ENCODE peak calls at places on chromosomes 12 and 14, in seven cellular contexts. One of them, this sample, is unnamed.

GRCh38 chr14:73662439-73663056 is 17.8 kb downstream of the DNAL1 start:
- DNase-seq in right atrium auricular region: no peak
- DNase-seq in sciatic nerve: no peak
- DNase-seq in GM23248: peak
- DNase-seq in nephron progenitor cell: no peak
- DNase-seq in PC-3: peak
- DNase-seq in A172: peak
- DNase-seq in this sample: no peak

GRCh38 chr12:33663000-33663654 is 223.5 kb upstream of the SYT10 start:
- DNase-seq in PC-3: no peak
- DNase-seq in nephron progenitor cell: no peak
- DNase-seq in A172: no peak
- DNase-seq in right atrium auricular region: no peak
- DNase-seq in sciatic nerve: no peak
- DNase-seq in GM23248: no peak
- DNase-seq in this sample: no peak

GRCh38 chr12:127516467-127516866 is 750.5 kb upstream of the TMEM132C start:
- DNase-seq in nephron progenitor cell: no peak
- DNase-seq in GM23248: peak
- DNase-seq in right atrium auricular region: no peak
- DNase-seq in A172: peak
- DNase-seq in sciatic nerve: no peak
- DNase-seq in PC-3: peak
- DNase-seq in this sample: no peak

GRCh38 chr12:70180140-70180539 is 63.1 kb upstream of the CNOT2 start:
- DNase-seq in sciatic nerve: no peak
- DNase-seq in nephron progenitor cell: no peak
- DNase-seq in A172: no peak
- DNase-seq in GM23248: no peak
- DNase-seq in right atrium auricular region: no peak
- DNase-seq in PC-3: no peak
- DNase-seq in this sample: no peak

GRCh38 chr12:119151445-119151844 is 27.3 kb upstream of the HSPB8 start:
- DNase-seq in PC-3: no peak
- DNase-seq in nephron progenitor cell: no peak
- DNase-seq in GM23248: no peak
- DNase-seq in A172: no peak
- DNase-seq in right atrium auricular region: no peak
- DNase-seq in sciatic nerve: no peak
- DNase-seq in this sample: no peak

GRCh38 chr12:75706786-75707605 is 195.6 kb upstream of the KRR1 start:
- DNase-seq in A172: peak
- DNase-seq in nephron progenitor cell: no peak
- DNase-seq in PC-3: no peak
- DNase-seq in GM23248: peak
- DNase-seq in sciatic nerve: no peak
- DNase-seq in right atrium auricular region: no peak
- DNase-seq in this sample: no peak

GRCh38 chr14:105275267-105275946 is 25.4 kb downstream of the BRF1 start:
- DNase-seq in A172: no peak
- DNase-seq in PC-3: no peak
- DNase-seq in sciatic nerve: no peak
- DNase-seq in GM23248: peak
- DNase-seq in nephron progenitor cell: no peak
- DNase-seq in right atrium auricular region: no peak
- DNase-seq in this sample: no peak

GRCh38 chr12:27305673-27306504 is 26.7 kb upstream of the BMAL2 start:
- DNase-seq in right atrium auricular region: no peak
- DNase-seq in sciatic nerve: no peak
- DNase-seq in A172: peak
- DNase-seq in GM23248: peak
- DNase-seq in PC-3: peak
- DNase-seq in nephron progenitor cell: no peak
- DNase-seq in this sample: no peak

GRCh38 chr14:70317969-70318634 is 41.4 kb downstream of the COX16 start:
- DNase-seq in A172: peak
- DNase-seq in nephron progenitor cell: peak
- DNase-seq in GM23248: peak
- DNase-seq in right atrium auricular region: no peak
- DNase-seq in sciatic nerve: no peak
- DNase-seq in PC-3: peak
- DNase-seq in this sample: no peak

GRCh38 chr14:90454041-90455000 is 57.5 kb downstream of the CALM1 start:
- DNase-seq in PC-3: peak
- DNase-seq in right atrium auricular region: peak
- DNase-seq in nephron progenitor cell: peak
- DNase-seq in sciatic nerve: peak
- DNase-seq in GM23248: peak
- DNase-seq in A172: peak
- DNase-seq in this sample: no peak

GRCh38 chr14:104282332-104283196 is 144.2 kb downstream of the KIF26A start:
- DNase-seq in right atrium auricular region: no peak
- DNase-seq in sciatic nerve: peak
- DNase-seq in PC-3: no peak
- DNase-seq in nephron progenitor cell: no peak
- DNase-seq in GM23248: no peak
- DNase-seq in A172: no peak
- DNase-seq in this sample: no peak

GRCh38 chr12:52036587-52037171 is 14.6 kb upstream of the NR4A1 start:
- DNase-seq in sciatic nerve: peak
- DNase-seq in A172: peak
- DNase-seq in GM23248: peak
- DNase-seq in PC-3: peak
- DNase-seq in nephron progenitor cell: peak
- DNase-seq in right atrium auricular region: peak
- DNase-seq in this sample: peak

GRCh38 chr12:78236264-78236663 is 405.6 kb downstream of the NAV3 start:
- DNase-seq in sciatic nerve: no peak
- DNase-seq in GM23248: peak
- DNase-seq in PC-3: no peak
- DNase-seq in nephron progenitor cell: no peak
- DNase-seq in right atrium auricular region: no peak
- DNase-seq in A172: no peak
- DNase-seq in this sample: no peak

GRCh38 chr14:105260826-105261438 is 12.6 kb downstream of the BTBD6 start:
- DNase-seq in sciatic nerve: no peak
- DNase-seq in A172: no peak
- DNase-seq in GM23248: no peak
- DNase-seq in right atrium auricular region: no peak
- DNase-seq in nephron progenitor cell: no peak
- DNase-seq in PC-3: no peak
- DNase-seq in this sample: no peak

GRCh38 chr12:95218164-95218851 is 701 bp downstream of the VEZT start:
- DNase-seq in sciatic nerve: no peak
- DNase-seq in GM23248: peak
- DNase-seq in PC-3: peak
- DNase-seq in right atrium auricular region: peak
- DNase-seq in nephron progenitor cell: no peak
- DNase-seq in A172: no peak
- DNase-seq in this sample: no peak

GRCh38 chr12:15208871-15209656 is 12.2 kb downstream of the RERG start:
- DNase-seq in PC-3: no peak
- DNase-seq in sciatic nerve: no peak
- DNase-seq in GM23248: peak
- DNase-seq in nephron progenitor cell: no peak
- DNase-seq in A172: no peak
- DNase-seq in right atrium auricular region: no peak
- DNase-seq in this sample: no peak

GRCh38 chr12:6780573-6780972 is 8.3 kb downstream of the LAG3 start:
- DNase-seq in A172: no peak
- DNase-seq in right atrium auricular region: no peak
- DNase-seq in sciatic nerve: no peak
- DNase-seq in GM23248: no peak
- DNase-seq in PC-3: no peak
- DNase-seq in nephron progenitor cell: no peak
- DNase-seq in this sample: no peak

GRCh38 chr12:26277511-26278246 is 82.3 kb downstream of the SSPN start:
- DNase-seq in GM23248: no peak
- DNase-seq in PC-3: no peak
- DNase-seq in A172: peak
- DNase-seq in nephron progenitor cell: no peak
- DNase-seq in right atrium auricular region: no peak
- DNase-seq in sciatic nerve: no peak
- DNase-seq in this sample: peak

GRCh38 chr14:77022219-77022852 is 6.2 kb downstream of the IRF2BPL start:
- DNase-seq in GM23248: no peak
- DNase-seq in nephron progenitor cell: no peak
- DNase-seq in sciatic nerve: no peak
- DNase-seq in A172: no peak
- DNase-seq in right atrium auricular region: no peak
- DNase-seq in PC-3: peak
- DNase-seq in this sample: no peak

GRCh38 chr14:37595809-37596595 is 573 bp downstream of the TTC6 start:
- DNase-seq in GM23248: peak
- DNase-seq in nephron progenitor cell: peak
- DNase-seq in sciatic nerve: peak
- DNase-seq in PC-3: peak
- DNase-seq in right atrium auricular region: no peak
- DNase-seq in A172: no peak
- DNase-seq in this sample: no peak

GRCh38 chr12:88753074-88753473 is 172.8 kb upstream of the KITLG start:
- DNase-seq in A172: peak
- DNase-seq in right atrium auricular region: no peak
- DNase-seq in GM23248: peak
- DNase-seq in sciatic nerve: no peak
- DNase-seq in nephron progenitor cell: no peak
- DNase-seq in PC-3: no peak
- DNase-seq in this sample: no peak

GRCh38 chr14:80239631-80240030 is 28.3 kb upstream of the DIO2 start:
- DNase-seq in GM23248: no peak
- DNase-seq in PC-3: no peak
- DNase-seq in nephron progenitor cell: no peak
- DNase-seq in A172: no peak
- DNase-seq in sciatic nerve: no peak
- DNase-seq in right atrium auricular region: no peak
- DNase-seq in this sample: no peak

GRCh38 chr12:107461222-107461980 is 224.2 kb upstream of the PWP1 start:
- DNase-seq in GM23248: peak
- DNase-seq in sciatic nerve: no peak
- DNase-seq in nephron progenitor cell: no peak
- DNase-seq in PC-3: peak
- DNase-seq in right atrium auricular region: no peak
- DNase-seq in A172: peak
- DNase-seq in this sample: no peak

GRCh38 chr14:78530078-78530477 is 359.9 kb downstream of the NRXN3 start:
- DNase-seq in PC-3: peak
- DNase-seq in right atrium auricular region: no peak
- DNase-seq in A172: no peak
- DNase-seq in sciatic nerve: no peak
- DNase-seq in nephron progenitor cell: peak
- DNase-seq in GM23248: peak
- DNase-seq in this sample: no peak

GRCh38 chr12:83008703-83009102 is 322.0 kb downstream of the TMTC2 start:
- DNase-seq in nephron progenitor cell: no peak
- DNase-seq in PC-3: no peak
- DNase-seq in A172: no peak
- DNase-seq in right atrium auricular region: no peak
- DNase-seq in sciatic nerve: no peak
- DNase-seq in GM23248: no peak
- DNase-seq in this sample: no peak

GRCh38 chr12:117580718-117581062 is 219.3 kb upstream of the NOS1 start:
- DNase-seq in right atrium auricular region: no peak
- DNase-seq in PC-3: peak
- DNase-seq in GM23248: no peak
- DNase-seq in nephron progenitor cell: peak
- DNase-seq in sciatic nerve: peak
- DNase-seq in A172: peak
- DNase-seq in this sample: no peak

GRCh38 chr12:94421868-94422740 is 37.6 kb downstream of the CEP83 start:
- DNase-seq in sciatic nerve: no peak
- DNase-seq in A172: no peak
- DNase-seq in PC-3: no peak
- DNase-seq in right atrium auricular region: no peak
- DNase-seq in GM23248: no peak
- DNase-seq in nephron progenitor cell: no peak
- DNase-seq in this sample: no peak

GRCh38 chr14:54515670-54516069 is 6.0 kb downstream of the CGRRF1 start:
- DNase-seq in nephron progenitor cell: no peak
- DNase-seq in GM23248: no peak
- DNase-seq in A172: no peak
- DNase-seq in sciatic nerve: no peak
- DNase-seq in PC-3: no peak
- DNase-seq in right atrium auricular region: no peak
- DNase-seq in this sample: no peak

GRCh38 chr14:104133496-104133895 is 4.9 kb upstream of the KIF26A start:
- DNase-seq in right atrium auricular region: no peak
- DNase-seq in PC-3: no peak
- DNase-seq in nephron progenitor cell: no peak
- DNase-seq in A172: no peak
- DNase-seq in GM23248: no peak
- DNase-seq in sciatic nerve: no peak
- DNase-seq in this sample: no peak

GRCh38 chr12:1576410-1577240 is 17.8 kb downstream of the FBXL14 start:
- DNase-seq in GM23248: peak
- DNase-seq in sciatic nerve: no peak
- DNase-seq in PC-3: peak
- DNase-seq in right atrium auricular region: no peak
- DNase-seq in nephron progenitor cell: peak
- DNase-seq in A172: peak
- DNase-seq in this sample: no peak

GRCh38 chr14:54815016-54815415 is 87.6 kb downstream of the GCH1 start:
- DNase-seq in sciatic nerve: no peak
- DNase-seq in GM23248: peak
- DNase-seq in nephron progenitor cell: no peak
- DNase-seq in PC-3: peak
- DNase-seq in right atrium auricular region: no peak
- DNase-seq in A172: no peak
- DNase-seq in this sample: no peak

This sample was measured in vagina.